ENCODE peak calls at places on chromosomes 3 and 15, in seven cellular contexts. Q, B, Y, P, T, S and I are unnamed samples.

GRCh38 chr3:143098032-143098764 is 21.4 kb upstream of the CHST2 start:
- DNase-seq in Q (no peak), B (no peak), Y (no peak), P (no peak), T (no peak), S (no peak), I (no peak)

GRCh38 chr15:59764775-59765174 is 75.7 kb upstream of the BNIP2 start:
- DNase-seq in Q (no peak), B (peak), Y (no peak), P (no peak), T (no peak), S (no peak), I (no peak)

GRCh38 chr3:79604681-79605080 is 163.1 kb downstream of the ROBO1 start:
- DNase-seq in Q (no peak), B (peak), Y (no peak), P (no peak), T (no peak), S (no peak), I (no peak)

GRCh38 chr3:194045289-194045688 is 90.7 kb upstream of the HES1 start:
- DNase-seq in Q (no peak), B (no peak), Y (no peak), P (no peak), T (no peak), S (no peak), I (no peak)

GRCh38 chr15:48794697-48795134 is 16.2 kb downstream of the CEP152 start:
- DNase-seq in Q (no peak), B (peak), Y (no peak), P (no peak), T (peak), S (no peak), I (no peak)

GRCh38 chr15:43370310-43370974 is 401 bp downstream of the ZSCAN29 start:
- DNase-seq in Q (peak), B (peak), Y (peak), P (peak), T (no peak), S (no peak), I (peak)

GRCh38 chr3:50274371-50275104 is 4.3 kb upstream of the LSMEM2 start:
- DNase-seq in Q (peak), B (peak), Y (peak), P (peak), T (peak), S (peak), I (peak)

GRCh38 chr3:109548192-109548938 is 211.0 kb upstream of the DPPA4 start:
- DNase-seq in Q (no peak), B (no peak), Y (no peak), P (peak), T (no peak), S (no peak), I (no peak)

GRCh38 chr3:63960048-63960711 is 48.0 kb upstream of the SCAANT1 start:
- DNase-seq in Q (no peak), B (peak), Y (no peak), P (peak), T (peak), S (no peak), I (peak)

GRCh38 chr3:16482770-16483531 is 30.5 kb downstream of the RFTN1 start:
- DNase-seq in Q (no peak), B (no peak), Y (no peak), P (no peak), T (no peak), S (no peak), I (no peak)

GRCh38 chr3:13238687-13239466 is 165.6 kb upstream of the IQSEC1 start:
- DNase-seq in Q (no peak), B (no peak), Y (no peak), P (no peak), T (no peak), S (no peak), I (no peak)

GRCh38 chr3:159260049-159260662 is 458.3 kb downstream of the MFSD1 start:
- DNase-seq in Q (peak), B (peak), Y (peak), P (peak), T (peak), S (no peak), I (peak)

GRCh38 chr3:42440924-42441323 is 30.5 kb upstream of the LYZL4 start:
- DNase-seq in Q (no peak), B (no peak), Y (no peak), P (no peak), T (no peak), S (no peak), I (no peak)

GRCh38 chr3:105118905-105119304 is 247.8 kb upstream of the ALCAM start:
- DNase-seq in Q (no peak), B (peak), Y (no peak), P (no peak), T (no peak), S (no peak), I (no peak)

GRCh38 chr3:44885618-44886017 is 11.2 kb downstream of the TGM4 start:
- DNase-seq in Q (no peak), B (peak), Y (no peak), P (peak), T (no peak), S (no peak), I (peak)

GRCh38 chr3:57974796-57975388 is 33.3 kb upstream of the FLNB start:
- DNase-seq in Q (no peak), B (peak), Y (no peak), P (peak), T (no peak), S (no peak), I (peak)

GRCh38 chr3:39254806-39255449 is 24.9 kb downstream of the CX3CR1 start:
- DNase-seq in Q (no peak), B (peak), Y (no peak), P (peak), T (no peak), S (no peak), I (no peak)

GRCh38 chr15:48579945-48580671 is 65.4 kb downstream of the FBN1 start:
- DNase-seq in Q (no peak), B (peak), Y (no peak), P (peak), T (no peak), S (no peak), I (no peak)

GRCh38 chr3:13838421-13838820 is 41.5 kb downstream of the WNT7A start:
- DNase-seq in Q (no peak), B (no peak), Y (no peak), P (no peak), T (no peak), S (no peak), I (no peak)

GRCh38 chr15:59298255-59298856 is 74.3 kb downstream of the MYO1E start:
- DNase-seq in Q (no peak), B (no peak), Y (peak), P (no peak), T (no peak), S (no peak), I (peak)

GRCh38 chr15:89362203-89363101 is 27.8 kb upstream of the POLG start:
- DNase-seq in Q (no peak), B (no peak), Y (no peak), P (no peak), T (no peak), S (no peak), I (no peak)

GRCh38 chr3:5098346-5098745 is 23.7 kb upstream of the ARL8B start:
- DNase-seq in Q (no peak), B (no peak), Y (no peak), P (no peak), T (no peak), S (no peak), I (no peak)

GRCh38 chr15:100234158-100235029 is 107.4 kb downstream of the ADAMTS17 start:
- DNase-seq in Q (no peak), B (peak), Y (no peak), P (no peak), T (no peak), S (no peak), I (peak)

GRCh38 chr15:79811406-79812405 is 85.1 kb downstream of the MTHFS start:
- DNase-seq in Q (no peak), B (peak), Y (no peak), P (no peak), T (no peak), S (no peak), I (no peak)

GRCh38 chr3:27312044-27312668 is 57.0 kb downstream of the NEK10 start:
- DNase-seq in Q (no peak), B (peak), Y (no peak), P (peak), T (peak), S (no peak), I (peak)

GRCh38 chr3:58691997-58692396 is 25.4 kb upstream of the FAM3D start:
- DNase-seq in Q (no peak), B (peak), Y (no peak), P (no peak), T (peak), S (no peak), I (no peak)